ENCODE peak calls at places on chromosomes 16 and 17, in four cellular contexts. Z is K562, A is GM12878, E is HepG2. W is an unnamed sample.

GRCh38 chr16:67151431-67152097 is 766 bp upstream of the B3GNT9 start:
- DNase-seq in Z (no peak), A (no peak), E (no peak), W (no peak)

GRCh38 chr17:81097134-81097942 is 62.4 kb downstream of the BAIAP2 start:
- DNase-seq in E (peak), Z (peak), A (no peak), W (peak)

GRCh38 chr16:56041556-56042140 is 149.6 kb upstream of the GNAO1 start:
- DNase-seq in E (peak), Z (peak), A (no peak), W (peak)

GRCh38 chr17:51739245-51739886 is 419.1 kb downstream of the CA10 start:
- DNase-seq in A (no peak), E (no peak), Z (no peak), W (peak)

GRCh38 chr16:1019234-1019933 is 37.8 kb downstream of the SOX8 start:
- DNase-seq in A (no peak), Z (no peak), E (no peak), W (no peak)

GRCh38 chr17:73645050-73645871 is 1.0 kb upstream of the SDK2 start:
- DNase-seq in E (no peak), Z (no peak), A (no peak), W (peak)

GRCh38 chr17:29433551-29433950 is 43.4 kb downstream of the TAOK1 start:
- DNase-seq in E (no peak), Z (no peak), A (no peak), W (no peak)

GRCh38 chr16:53080345-53081031 is 25.7 kb downstream of the CHD9 start:
- DNase-seq in E (no peak), A (no peak), Z (no peak), W (no peak)

GRCh38 chr16:85005278-85006069 is 5.9 kb downstream of the ZDHHC7 start:
- DNase-seq in A (no peak), E (no peak), Z (no peak), W (no peak)

GRCh38 chr17:42118545-42118944 is 2.6 kb downstream of the KAT2A start:
- DNase-seq in E (peak), A (no peak), Z (peak), W (peak)

GRCh38 chr17:77456271-77456950 is 315.6 kb downstream of the SEC14L1 start:
- DNase-seq in A (no peak), E (no peak), Z (no peak), W (no peak)

GRCh38 chr17:81101614-81102306 is 63.5 kb upstream of the PVALEF start:
- DNase-seq in Z (peak), A (peak), E (peak), W (peak)

GRCh38 chr17:5785867-5786509 is 201.7 kb upstream of the NLRP1 start:
- DNase-seq in A (peak), E (no peak), Z (no peak), W (no peak)

GRCh38 chr16:30748634-30749445 is 615 bp downstream of the PHKG2 start:
- DNase-seq in Z (no peak), A (no peak), E (no peak), W (peak)

GRCh38 chr17:77801545-77802332 is 156.8 kb upstream of the TNRC6C start:
- DNase-seq in A (no peak), E (no peak), Z (no peak), W (no peak)

GRCh38 chr17:43125967-43126910 is 1.1 kb upstream of the BRCA1 start:
- DNase-seq in A (no peak), Z (peak), E (peak), W (no peak)

GRCh38 chr17:81403040-81403467 is 7.8 kb downstream of the BAHCC1 start:
- DNase-seq in Z (no peak), E (no peak), A (no peak), W (no peak)

GRCh38 chr16:31467151-31467550 is 4.8 kb upstream of the TGFB1I1 start:
- DNase-seq in Z (peak), A (no peak), E (no peak), W (no peak)

GRCh38 chr17:82022310-82022980 is at the start of gene CENPX:
- DNase-seq in A (no peak), Z (no peak), E (no peak), W (no peak)

GRCh38 chr16:50334106-50334975 is 34.4 kb downstream of the BRD7 start:
- DNase-seq in A (no peak), Z (no peak), E (no peak), W (no peak)

GRCh38 chr17:6437466-6437865 is 2.5 kb upstream of the AIPL1 start:
- DNase-seq in A (no peak), Z (no peak), E (no peak), W (no peak)

GRCh38 chr17:17205368-17206148 is 575 bp downstream of the PLD6 start:
- DNase-seq in E (peak), A (peak), Z (peak), W (peak)

GRCh38 chr17:18986541-18987229 is 17.9 kb downstream of the FAM83G start:
- DNase-seq in A (no peak), Z (no peak), E (no peak), W (no peak)

DNA sequence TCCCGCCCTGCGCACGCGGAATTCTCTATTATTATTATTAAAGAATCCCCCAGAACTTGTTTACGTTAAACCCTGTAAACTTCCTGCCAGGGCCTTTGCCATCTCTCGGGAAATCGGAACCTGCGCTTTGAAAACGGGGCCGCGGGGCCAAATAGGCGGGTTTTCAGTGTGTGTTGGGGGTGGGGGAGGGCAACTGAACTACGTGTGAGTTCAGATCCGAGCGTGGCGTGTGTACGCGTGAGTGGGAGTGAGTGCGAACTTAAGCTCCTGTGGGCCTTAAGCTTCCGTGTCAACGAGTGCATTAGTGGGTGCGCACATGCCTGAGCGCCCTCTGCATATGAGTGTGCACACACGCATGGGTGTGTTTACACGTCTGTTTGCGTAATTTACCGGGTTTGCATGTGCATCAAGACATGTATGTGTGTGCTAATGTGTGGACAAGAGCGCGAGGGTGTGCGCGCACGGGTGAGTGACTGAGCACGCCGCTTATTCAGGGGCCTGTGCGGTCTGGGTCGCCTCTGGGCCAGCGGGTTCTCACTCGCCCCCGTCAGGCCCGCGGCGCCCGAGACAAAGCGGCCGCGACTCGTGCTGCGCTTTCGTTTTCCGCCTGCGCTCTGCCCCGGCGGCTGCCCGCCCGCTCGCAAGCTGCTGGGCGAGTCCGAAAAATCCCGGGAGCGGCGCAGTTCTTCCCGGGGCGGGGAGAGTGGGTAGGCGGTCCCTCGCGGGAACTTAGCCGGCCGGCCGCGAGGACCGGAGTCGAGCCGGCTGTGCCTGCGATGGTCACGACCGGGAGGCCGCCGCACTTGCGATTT is 1.2 kb upstream of the FOXF1 start:
- DNase-seq in Z (no peak), A (no peak), E (no peak), W (peak)
- TF ChIP-seq FOXK2 in Z (no peak), A (no peak), E (no peak), W (no peak)

GRCh38 chr16:49282690-49283375 is 1.2 kb upstream of the CBLN1 start:
- DNase-seq in Z (no peak), E (peak), A (no peak), W (peak)
- TF ChIP-seq SP1 in Z (no peak), E (no peak), A (no peak), W (no peak)

GRCh38 chr17:40190197-40191021 is 13.1 kb downstream of the RAPGEFL1 start:
- DNase-seq in E (peak), A (no peak), Z (peak), W (peak)
- TF ChIP-seq FOXM1 in E (no peak), A (no peak), Z (no peak), W (no peak)

GRCh38 chr16:21628196-21628726 is 24.1 kb downstream of the IGSF6 start:
- DNase-seq in E (peak), Z (no peak), A (no peak), W (no peak)
- TF ChIP-seq FOXK2 in E (no peak), Z (no peak), A (no peak), W (no peak)

GRCh38 chr16:70647461-70648359 is 1.4 kb downstream of the IL34 start:
- DNase-seq in E (no peak), A (no peak), Z (no peak), W (no peak)
- TF ChIP-seq SP1 in E (no peak), A (no peak), Z (no peak), W (no peak)